ENCODE peak calls at places on chromosomes 3 and 15, in four cellular contexts. Q, B, I and S are unnamed samples. For H3K4me1, the result is how much of the 10 kb centered on the place peaks cover.

GRCh38 chr3:129593595-129594339 is 12.7 kb downstream of the PLXND1 start:
- DNase-seq in Q (peak), B (no peak), I (no peak), S (peak)

GRCh38 chr15:25245801-25246622 is 192.8 kb downstream of the UBE3A start:
- DNase-seq in I (no peak), Q (no peak), B (no peak), S (no peak)

GRCh38 chr3:117892431-117892841 is 1142.2 kb downstream of the IGSF11 start:
- DNase-seq in B (no peak), Q (no peak), I (no peak), S (no peak)

GRCh38 chr3:105904683-105905320 is 36.0 kb upstream of the CBLB start:
- DNase-seq in I (no peak), B (no peak), Q (no peak), S (no peak)

GRCh38 chr3:128187495-128187894 is 34.2 kb downstream of the EEFSEC start:
- DNase-seq in I (no peak), B (no peak), Q (no peak), S (no peak)

GRCh38 chr3:65190111-65190510 is 502.3 kb upstream of the ADAMTS9 start:
- DNase-seq in Q (no peak), B (no peak), I (no peak), S (no peak)

GRCh38 chr3:155995525-155996370 is 124.6 kb upstream of the KCNAB1 start:
- DNase-seq in B (peak), Q (peak), I (no peak), S (peak)

GRCh38 chr15:78811825-78812183 is 540 bp upstream of the ADAMTS7 start:
- DNase-seq in I (no peak), B (no peak), Q (no peak), S (no peak)

GRCh38 chr15:92527197-92527596 is 128.4 kb downstream of the FAM174B start:
- DNase-seq in I (no peak), B (no peak), Q (no peak), S (no peak)

GRCh38 chr3:155946178-155946577 is 75.7 kb downstream of the GMPS start:
- DNase-seq in B (no peak), I (no peak), Q (peak), S (no peak)

GRCh38 chr3:100268986-100269385 is 8.2 kb downstream of the TBC1D23 start:
- DNase-seq in I (no peak), B (no peak), Q (no peak), S (no peak)

GRCh38 chr15:80925597-80926059 is 64.0 kb downstream of the MESD start:
- DNase-seq in B (no peak), I (no peak), Q (no peak), S (no peak)

GRCh38 chr3:52503788-52504424 is 8.8 kb downstream of the STAB1 start:
- DNase-seq in Q (no peak), I (no peak), B (no peak), S (no peak)

GRCh38 chr3:196641278-196642058 is 2.0 kb downstream of the NRROS start:
- DNase-seq in B (no peak), Q (no peak), I (no peak), S (no peak)

GRCh38 chr15:78767331-78767951 is 43.8 kb downstream of the ADAMTS7 start:
- DNase-seq in B (no peak), I (no peak), Q (no peak), S (no peak)

GRCh38 chr15:31484369-31484951 is 157.8 kb downstream of the KLF13 start:
- DNase-seq in Q (no peak), I (no peak), B (no peak), S (no peak)

GRCh38 chr15:31482122-31482922 is 155.7 kb downstream of the KLF13 start:
- DNase-seq in B (no peak), Q (no peak), I (no peak), S (peak)

GRCh38 chr15:31483924-31484368 is 157.3 kb downstream of the KLF13 start:
- DNase-seq in Q (no peak), I (no peak), B (no peak), S (peak)

GRCh38 chr15:31484986-31485385 is 158.4 kb downstream of the KLF13 start:
- DNase-seq in I (no peak), B (no peak), Q (no peak), S (no peak)

GRCh38 chr15:31483053-31483923 is 156.7 kb downstream of the KLF13 start:
- DNase-seq in B (no peak), I (no peak), Q (no peak), S (peak)
- TF ChIP-seq JUNB in B (no peak), I (no peak), Q (no peak), S (no peak)

GRCh38 chr15:69758810-69759410 is 306.3 kb downstream of the RPLP1 start:
- DNase-seq in Q (no peak), B (peak), I (peak), S (no peak)

GRCh38 chr15:69757186-69757585 is 304.6 kb downstream of the RPLP1 start:
- DNase-seq in Q (no peak), I (no peak), B (no peak), S (no peak)

GRCh38 chr15:69760263-69760855 is 307.7 kb downstream of the RPLP1 start:
- DNase-seq in B (no peak), I (no peak), Q (no peak), S (no peak)

GRCh38 chr15:69756440-69756839 is 303.8 kb downstream of the RPLP1 start:
- DNase-seq in B (no peak), Q (no peak), I (no peak), S (no peak)

DNA sequence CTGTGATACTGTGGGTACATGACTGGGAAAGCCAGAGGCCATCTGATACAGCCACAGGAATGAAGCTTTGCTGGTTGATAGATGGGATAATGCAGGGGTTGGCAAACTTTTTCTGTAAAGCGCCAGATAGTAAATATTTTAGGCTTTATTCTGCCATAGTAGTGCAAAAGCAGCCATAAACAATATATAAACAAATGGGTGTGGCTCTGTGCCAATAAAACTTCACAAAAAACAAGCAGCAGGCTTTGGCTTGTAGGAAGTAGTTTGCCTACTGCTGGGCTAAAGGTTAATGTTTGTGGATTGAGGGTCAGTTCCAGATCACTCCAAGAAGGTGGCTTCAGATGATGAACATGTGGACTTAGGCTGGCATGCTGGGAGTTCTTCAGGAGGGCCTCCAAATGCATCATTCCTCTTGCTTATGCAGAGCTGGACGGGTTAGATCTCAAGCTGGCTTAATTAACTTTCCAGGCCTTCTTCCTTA is 305.7 kb downstream of the RPLP1 start:
- DNase-seq in B (no peak), Q (no peak), I (no peak), S (no peak)
- H3K4me1 ChIP-seq in B (under half), Q (under half), I (under half), S (under half)

GRCh38 chr15:50145451-50145872 is 26.4 kb upstream of the ATP8B4 start:
- DNase-seq in I (peak), B (peak), Q (peak), S (peak)
- H2AFZ ChIP-seq in I (no peak), B (peak), Q (peak), S (no peak)

GRCh38 chr15:48978638-48979037 is 14.9 kb upstream of the SHC4 start:
- DNase-seq in Q (no peak), B (no peak), I (no peak), S (no peak)

GRCh38 chr15:48976444-48977088 is 12.8 kb upstream of the SHC4 start:
- DNase-seq in B (peak), Q (peak), I (no peak), S (no peak)

GRCh38 chr15:48975713-48976419 is 12.1 kb upstream of the SHC4 start:
- DNase-seq in I (no peak), Q (peak), B (peak), S (peak)

GRCh38 chr15:48972750-48973503 is 9.2 kb upstream of the SHC4 start:
- DNase-seq in Q (no peak), I (no peak), B (no peak), S (no peak)

GRCh38 chr15:48974865-48975264 is 11.1 kb upstream of the SHC4 start:
- DNase-seq in Q (no peak), B (peak), I (no peak), S (peak)
- TF ChIP-seq JUNB in Q (no peak), B (no peak), I (no peak), S (no peak)

DNA sequence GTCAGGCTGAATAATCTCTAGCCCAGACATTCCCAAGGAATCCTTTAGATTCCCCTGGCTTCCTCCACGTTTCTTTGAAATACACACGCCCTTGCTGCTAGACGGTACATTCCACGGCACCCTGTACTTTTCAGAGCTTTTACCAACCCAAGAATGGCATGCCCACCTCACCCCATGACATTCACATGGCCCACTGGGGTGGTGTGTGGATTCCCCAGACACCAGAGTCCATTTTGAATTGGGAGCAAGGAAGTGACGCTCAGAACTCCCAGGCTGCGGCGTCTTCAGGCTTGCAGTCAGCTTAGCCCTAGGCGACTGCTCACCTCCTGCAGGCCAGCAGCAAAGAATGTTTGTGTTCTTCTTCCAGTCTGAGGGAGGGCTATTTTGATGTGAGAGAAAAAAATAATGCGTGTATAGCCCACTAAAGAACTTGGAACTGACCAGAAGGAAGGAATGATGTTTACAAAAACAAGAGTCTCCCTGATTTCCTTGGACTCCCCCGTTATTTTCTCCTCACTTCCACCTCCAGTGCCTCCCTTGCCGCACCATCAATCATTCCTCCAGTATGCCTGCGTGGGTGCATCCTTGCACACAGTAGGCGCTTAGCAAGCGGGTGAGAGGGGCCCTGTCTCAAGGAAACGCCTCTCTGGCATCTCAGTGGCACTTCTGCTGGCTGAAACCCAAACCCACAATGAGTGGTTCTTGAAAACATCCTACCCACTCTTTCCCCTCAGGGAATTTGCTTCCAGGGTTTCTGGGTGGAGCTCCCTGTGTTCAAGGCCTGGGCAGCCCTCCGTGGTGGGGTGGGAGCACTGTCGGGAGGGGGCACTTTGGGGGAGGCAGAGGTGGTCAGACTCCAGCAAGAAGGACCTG is 59.9 kb downstream of the SMAD6 start:
- DNase-seq in I (no peak), Q (no peak), B (no peak), S (no peak)
- H3K4me1 ChIP-seq in I (under half), Q (half or more), B (under half), S (under half)

GRCh38 chr3:54065551-54065950 is 56.8 kb upstream of the CACNA2D3 start:
- DNase-seq in Q (no peak), B (no peak), I (no peak), S (no peak)

GRCh38 chr3:54066253-54066652 is 56.1 kb upstream of the CACNA2D3 start:
- DNase-seq in B (no peak), Q (no peak), I (no peak), S (no peak)

GRCh38 chr3:54064486-54064885 is 57.9 kb upstream of the CACNA2D3 start:
- DNase-seq in B (no peak), Q (no peak), I (no peak), S (no peak)

GRCh38 chr3:54065140-54065539 is 57.2 kb upstream of the CACNA2D3 start:
- DNase-seq in Q (no peak), B (no peak), I (no peak), S (no peak)

GRCh38 chr3:54067060-54067459 is 55.3 kb upstream of the CACNA2D3 start:
- DNase-seq in Q (no peak), B (no peak), I (no peak), S (no peak)
- H2AFZ ChIP-seq in Q (no peak), B (no peak), I (no peak), S (no peak)

GRCh38 chr3:14989943-14990753 is 42.8 kb downstream of the NR2C2 start:
- DNase-seq in Q (peak), I (no peak), B (no peak), S (peak)
- TF ChIP-seq JUNB in Q (no peak), I (no peak), B (no peak), S (no peak)

DNA sequence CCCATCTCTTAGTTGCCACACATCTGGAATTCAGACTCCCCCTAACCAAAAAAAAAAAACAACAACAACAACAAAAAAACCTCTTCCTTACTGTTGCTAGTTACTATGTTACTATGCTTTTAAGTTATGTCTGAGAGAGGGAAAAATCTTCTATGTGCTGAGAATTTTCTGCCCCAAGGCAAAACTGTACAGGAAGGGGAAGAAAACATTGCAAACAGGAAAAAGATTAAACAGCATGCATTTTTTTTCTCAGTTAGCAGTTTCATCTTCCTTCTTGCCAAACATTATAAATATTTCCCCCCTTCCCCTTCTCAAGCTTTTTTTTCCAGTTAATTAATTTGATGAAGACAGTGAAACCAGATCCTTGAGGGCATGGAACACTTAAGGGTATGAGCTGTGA is 1.1 kb upstream of the CD200R1 start:
- DNase-seq in Q (no peak), B (no peak), I (no peak), S (no peak)
- H3K4me1 ChIP-seq in Q (under half), B (under half), I (under half), S (under half)

DNA sequence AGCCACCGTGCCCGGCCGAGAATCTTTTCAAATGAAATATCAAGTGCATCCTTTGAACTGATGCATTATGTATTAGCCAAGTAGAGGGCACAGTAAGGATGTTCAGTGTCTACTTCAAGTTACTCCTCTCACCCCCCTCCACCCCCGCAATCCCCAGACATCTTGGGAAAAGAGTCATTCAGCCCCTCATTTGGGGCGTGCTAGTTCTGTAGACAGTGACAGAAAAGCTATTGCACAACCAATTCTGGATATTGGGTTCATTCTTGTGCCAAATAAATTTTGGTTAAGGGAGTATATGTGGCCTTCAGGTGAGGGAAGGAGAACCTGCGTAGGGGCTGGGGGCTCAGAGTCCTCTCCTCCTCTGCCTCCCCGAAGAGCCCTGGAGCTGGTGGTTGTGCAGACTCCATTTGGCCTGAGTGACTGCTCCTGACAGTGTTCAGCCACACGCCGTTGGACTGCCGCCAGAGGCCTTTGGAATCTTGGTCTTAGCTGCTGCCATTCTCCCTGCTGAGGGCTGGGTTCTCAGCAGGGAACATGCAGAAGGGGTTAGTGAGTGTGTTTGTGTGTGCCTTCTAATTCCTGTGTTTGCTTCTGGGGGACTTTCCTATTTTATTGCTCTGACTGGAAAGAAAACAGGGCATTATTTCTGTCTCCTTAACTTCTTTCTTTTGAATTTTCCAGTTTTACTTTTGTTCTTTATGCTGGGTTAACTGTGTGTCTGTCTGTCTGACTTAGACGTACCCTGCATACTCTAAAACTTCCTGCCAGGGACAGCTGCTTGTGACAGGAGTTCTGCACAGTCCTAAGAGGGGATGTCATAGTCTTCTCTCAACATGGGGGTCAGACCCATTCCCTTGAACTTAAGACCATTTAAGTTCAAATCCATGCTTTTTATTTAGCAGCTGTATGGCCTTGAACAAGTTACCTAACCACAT is 21.0 kb downstream of the RARB start:
- DNase-seq in I (no peak), B (peak), Q (peak), S (no peak)
- H2AFZ ChIP-seq in I (no peak), B (no peak), Q (no peak), S (peak)